ENCODE peak calls at places on chromosomes 13 and 19, in six cellular contexts. N is neuronal stem cell, J is IMR-90, H is H9, Y is trophoblast cell, S is H1. B is an unnamed sample.

GRCh38 chr13:30870049-30870884 is 35.8 kb upstream of the MEDAG start:
- DNase-seq in Y (peak), S (no peak), H (peak), J (peak), N (peak), B (peak)

GRCh38 chr13:112690242-112690943 is 555 bp downstream of the ATP11A start:
- DNase-seq in N (no peak), H (peak), Y (no peak), S (no peak), J (peak), B (peak)

GRCh38 chr13:21911916-21912315 is 241.0 kb downstream of the FGF9 start:
- DNase-seq in J (no peak), Y (no peak), N (no peak), S (no peak), H (no peak), B (no peak)

GRCh38 chr13:108102771-108103170 is 112.6 kb downstream of the LIG4 start:
- DNase-seq in Y (no peak), N (no peak), J (no peak), H (no peak), S (no peak), B (no peak)

GRCh38 chr13:52954838-52955237 is 73.8 kb upstream of the OLFM4 start:
- DNase-seq in S (peak), J (no peak), N (no peak), H (peak), Y (no peak), B (no peak)

GRCh38 chr19:16945762-16946465 is 57.1 kb downstream of the F2RL3 start:
- DNase-seq in H (no peak), N (no peak), S (no peak), Y (no peak), J (no peak), B (no peak)

GRCh38 chr19:16062789-16063188 is 13.5 kb upstream of the TPM4 start:
- DNase-seq in J (no peak), Y (peak), N (no peak), H (peak), S (no peak), B (peak)

GRCh38 chr13:108777421-108778420 is 148.3 kb downstream of the MYO16 start:
- DNase-seq in S (peak), J (peak), Y (no peak), H (peak), N (peak), B (peak)

GRCh38 chr19:6002591-6002990 is 24.7 kb upstream of the RANBP3 start:
- DNase-seq in J (no peak), N (no peak), Y (no peak), S (no peak), H (no peak), B (no peak)

GRCh38 chr13:72808917-72809500 is 27.1 kb downstream of the PIBF1 start:
- DNase-seq in H (no peak), J (peak), Y (no peak), S (no peak), N (peak), B (peak)

GRCh38 chr13:49776871-49777270 is 15.6 kb downstream of the KPNA3 start:
- DNase-seq in Y (no peak), J (peak), N (no peak), H (no peak), S (no peak), B (no peak)

GRCh38 chr13:45015300-45015699 is 26.0 kb downstream of the GPALPP1 start:
- DNase-seq in J (peak), Y (no peak), N (no peak), S (no peak), H (no peak), B (no peak)

GRCh38 chr13:29454931-29455481 is 140.5 kb downstream of the SLC7A1 start:
- DNase-seq in H (peak), Y (peak), N (no peak), S (no peak), J (peak), B (peak)

GRCh38 chr13:23450340-23451046 is 17.0 kb upstream of the SACS start:
- DNase-seq in Y (no peak), H (no peak), N (no peak), S (no peak), J (no peak), B (no peak)

GRCh38 chr19:18353378-18354005 is 13.1 kb downstream of the PGPEP1 start:
- DNase-seq in H (no peak), S (no peak), J (no peak), Y (no peak), N (no peak), B (no peak)

GRCh38 chr13:40609972-40610726 is 56.3 kb downstream of the FOXO1 start:
- DNase-seq in J (no peak), Y (no peak), N (no peak), S (no peak), H (no peak), B (no peak)

GRCh38 chr19:8673281-8673891 is 25.2 kb downstream of the ACTL9 start:
- DNase-seq in J (no peak), Y (no peak), S (no peak), N (no peak), H (no peak), B (no peak)

GRCh38 chr13:38844581-38844980 is 146.1 kb downstream of the STOML3 start:
- DNase-seq in S (no peak), H (no peak), N (no peak), J (no peak), Y (no peak), B (no peak)

GRCh38 chr19:2081873-2082810 is 14.0 kb downstream of the MOB3A start:
- DNase-seq in N (no peak), S (no peak), H (no peak), Y (no peak), J (no peak), B (no peak)

GRCh38 chr13:53206455-53206854 is 177.8 kb downstream of the OLFM4 start:
- DNase-seq in H (no peak), Y (no peak), S (no peak), J (no peak), N (no peak), B (no peak)

GRCh38 chr13:44011036-44011435 is 131.3 kb downstream of the LACC1 start:
- DNase-seq in H (no peak), N (no peak), Y (peak), S (no peak), J (no peak), B (peak)

GRCh38 chr13:39960206-39960605 is 304.7 kb downstream of the COG6 start:
- DNase-seq in N (no peak), H (no peak), S (no peak), Y (no peak), J (no peak), B (no peak)

GRCh38 chr19:8500158-8500557 is 2.3 kb downstream of the PRAM1 start:
- DNase-seq in N (no peak), Y (no peak), J (no peak), S (no peak), H (no peak), B (no peak)

GRCh38 chr19:37654525-37654832 is 786 bp downstream of the ZFP30 start:
- DNase-seq in J (peak), N (no peak), S (no peak), Y (no peak), H (no peak), B (peak)

GRCh38 chr13:35549481-35549880 is 73.0 kb upstream of the MAB21L1 start:
- DNase-seq in N (no peak), S (no peak), Y (no peak), J (peak), H (no peak), B (peak)

GRCh38 chr13:30355405-30355741 is 48.0 kb upstream of the KATNAL1 start:
- DNase-seq in N (no peak), J (no peak), Y (no peak), H (peak), S (no peak), B (peak)

GRCh38 chr19:5352229-5352763 is 11.7 kb upstream of the PTPRS start:
- DNase-seq in H (no peak), S (no peak), Y (no peak), N (no peak), J (peak), B (peak)

GRCh38 chr13:22717036-22717435 is 463.7 kb upstream of the SGCG start:
- DNase-seq in H (no peak), J (no peak), Y (no peak), S (no peak), N (no peak), B (no peak)

GRCh38 chr19:10193666-10194499 is 870 bp downstream of the DNMT1 start:
- DNase-seq in J (peak), H (peak), Y (peak), S (no peak), N (peak), B (peak)

GRCh38 chr19:33177417-33177976 is 16.6 kb upstream of the LRP3 start:
- DNase-seq in Y (peak), J (no peak), S (no peak), H (no peak), N (no peak), B (peak)

GRCh38 chr13:45149964-45150363 is 29.7 kb downstream of the GTF2F2 start:
- DNase-seq in S (no peak), H (no peak), Y (no peak), J (peak), N (no peak), B (peak)

GRCh38 chr13:25494708-25495411 is 123.1 kb downstream of the ATP8A2 start:
- DNase-seq in Y (no peak), H (no peak), N (no peak), S (no peak), J (no peak), B (no peak)

GRCh38 chr13:36282818-36283432 is 14.7 kb downstream of the CCDC169 start:
- DNase-seq in S (no peak), Y (no peak), J (peak), H (no peak), N (peak), B (peak)

GRCh38 chr13:21894703-21895699 is 224.1 kb downstream of the FGF9 start:
- DNase-seq in S (no peak), H (peak), Y (no peak), J (no peak), N (no peak), B (no peak)

GRCh38 chr13:39765801-39766463 is 110.5 kb downstream of the COG6 start:
- DNase-seq in J (no peak), Y (no peak), H (peak), S (no peak), N (no peak), B (peak)

GRCh38 chr13:43273362-43273761 is 250.0 kb downstream of the DNAJC15 start:
- DNase-seq in J (peak), H (no peak), N (no peak), Y (no peak), S (no peak), B (peak)

GRCh38 chr19:18419195-18419698 is at the start of gene SSBP4:
- DNase-seq in J (peak), S (no peak), Y (peak), H (no peak), N (peak), B (peak)

GRCh38 chr13:29859971-29860370 is 9.6 kb upstream of the UBL3 start:
- DNase-seq in H (no peak), J (peak), S (no peak), Y (peak), N (no peak), B (peak)

DNA sequence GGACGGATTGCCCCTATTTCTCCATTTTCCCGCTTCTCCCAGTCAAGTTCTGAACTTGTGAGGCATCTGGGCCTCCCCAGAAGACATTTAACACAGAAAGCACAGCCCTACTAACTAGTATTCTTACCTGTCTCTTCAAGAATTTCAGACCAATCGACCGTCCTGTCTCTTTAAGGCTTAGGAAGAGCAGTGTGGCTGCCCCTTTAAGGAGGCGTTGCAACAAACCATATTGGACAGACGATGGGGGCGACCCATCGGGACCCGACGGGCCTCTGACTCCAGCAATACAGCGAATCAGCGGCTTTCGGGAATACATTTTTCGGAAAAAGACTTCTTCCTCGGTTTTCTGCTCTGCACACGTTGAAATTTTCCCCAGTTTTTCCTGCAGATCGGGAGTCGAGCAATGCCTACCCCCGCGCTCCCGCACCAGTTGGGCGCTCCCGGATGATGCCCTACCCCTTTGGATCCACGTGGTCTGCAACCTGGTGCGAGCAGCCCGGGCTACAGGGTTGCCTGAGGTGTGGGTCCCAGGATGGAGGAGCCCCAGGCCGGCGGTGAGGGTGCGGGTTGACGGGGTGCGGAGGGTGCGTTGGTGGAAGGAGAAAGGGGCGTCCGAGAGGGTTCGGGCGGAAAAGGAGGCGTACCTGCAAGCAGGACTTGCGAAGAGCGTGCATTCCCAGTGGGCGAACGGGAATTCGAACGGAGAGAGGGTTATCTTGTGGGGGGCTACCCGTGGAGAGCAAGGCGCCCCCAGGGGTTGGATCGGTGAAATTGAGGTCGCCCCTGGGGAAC is at the start of gene POLR1G:
- DNase-seq in J (peak), H (peak), Y (peak), S (no peak), N (peak), B (peak)
- H3K23ac ChIP-seq in J (peak), H (no peak), Y (no peak), S (no peak), N (peak), B (no peak)

DNA sequence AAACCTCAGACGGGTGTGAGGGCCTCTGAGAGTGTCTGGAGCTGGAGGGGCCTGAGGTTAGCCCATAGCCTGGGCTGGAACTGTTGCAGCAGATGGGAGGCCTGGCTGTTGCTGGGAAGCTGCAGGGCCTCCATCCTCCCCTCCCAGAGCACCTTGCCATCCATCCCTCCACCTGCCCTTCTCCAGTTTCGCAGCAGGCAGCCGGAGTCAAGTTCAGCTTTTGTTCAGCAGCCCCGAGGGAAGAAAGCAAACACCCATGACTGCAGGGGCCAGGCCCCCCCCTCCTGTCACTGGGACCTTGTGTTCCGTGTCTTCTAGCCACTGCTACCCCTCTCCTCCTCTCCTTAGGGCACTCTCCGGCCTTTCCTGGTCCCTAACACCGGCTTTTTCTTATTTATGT is 8.6 kb downstream of the ANKRD24 start:
- DNase-seq in N (no peak), J (no peak), H (no peak), Y (no peak), S (no peak), B (no peak)
- H4K91ac ChIP-seq in N (no peak), J (no peak), H (no peak), Y (no peak), S (no peak), B (no peak)

DNA sequence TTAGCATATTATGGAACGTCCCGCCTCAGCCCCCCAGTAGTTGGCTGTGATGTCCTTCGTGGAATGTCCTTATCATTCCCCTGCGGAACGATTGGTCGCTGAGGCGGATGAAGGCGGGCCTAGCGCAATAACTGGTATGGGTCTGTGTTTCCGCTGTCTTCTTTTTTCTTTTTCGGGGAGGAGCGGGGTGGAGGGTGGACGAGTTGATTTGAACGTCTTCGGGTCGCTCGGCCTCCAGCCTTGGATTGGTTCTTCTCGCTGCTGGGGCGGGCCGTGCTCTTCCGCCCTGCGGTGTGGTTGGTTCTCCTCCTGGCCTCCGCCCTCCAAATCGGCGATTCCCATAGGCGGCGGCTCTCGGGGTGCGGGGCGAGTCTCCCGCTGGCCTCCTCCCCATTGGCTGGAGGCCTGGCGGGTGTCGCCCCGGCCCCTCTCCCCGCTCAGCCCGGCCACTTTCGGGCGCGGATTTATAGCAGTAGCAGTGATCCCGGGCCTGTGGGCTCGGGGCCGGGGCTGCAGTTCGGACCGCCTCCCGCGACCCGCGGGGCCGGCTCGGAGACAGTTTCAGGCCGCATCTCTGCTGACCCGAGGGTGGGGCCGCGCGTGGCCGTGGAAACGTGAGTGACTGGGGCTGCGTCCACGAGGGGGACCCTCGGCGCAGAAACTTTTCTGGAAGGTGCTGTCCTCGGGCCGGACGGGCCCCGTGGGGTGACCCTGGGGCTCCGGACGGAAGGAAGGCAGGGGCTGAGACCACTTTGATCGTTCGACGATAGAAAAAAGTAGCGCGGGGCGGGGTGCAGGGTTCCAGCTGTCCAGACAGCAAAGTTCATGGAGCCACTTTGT is 2.1 kb downstream of the ING1 start:
- DNase-seq in S (peak), Y (peak), H (peak), J (peak), N (peak), B (peak)
- H3K23ac ChIP-seq in S (no peak), Y (no peak), H (no peak), J (peak), N (peak), B (no peak)

GRCh38 chr19:41149831-41150230 is 35.6 kb downstream of the CYP2F1 start:
- DNase-seq in S (no peak), J (no peak), Y (no peak), H (no peak), N (no peak), B (no peak)
- H4K91ac ChIP-seq in S (no peak), J (no peak), Y (no peak), H (no peak), N (no peak), B (no peak)

GRCh38 chr19:39445258-39446071 is at the start of gene SUPT5H:
- DNase-seq in J (peak), S (peak), Y (peak), N (peak), H (peak), B (peak)
- H3K23ac ChIP-seq in J (peak), S (no peak), Y (no peak), N (peak), H (no peak), B (no peak)

B was measured in mesenchymal stem cell.